ENCODE peak calls at places on chromosomes 11 and 22, in four cellular contexts. J, F, T and N are unnamed samples.

GRCh38 chr22:31093090-31093850 is 12.2 kb downstream of the SMTN start:
- DNase-seq in J (no peak), F (no peak), T (no peak), N (no peak)

GRCh38 chr22:27990879-27991278 is 71.8 kb upstream of the PITPNB start:
- DNase-seq in T (no peak), F (peak; percentile 83), J (peak; percentile 84), N (peak; percentile 55)

GRCh38 chr11:125114518-125114917 is 3.1 kb upstream of the TMEM218 start:
- DNase-seq in J (no peak), F (no peak), T (no peak), N (no peak)

GRCh38 chr11:123690490-123690889 is 36.1 kb upstream of the SCN3B start:
- DNase-seq in F (no peak), T (peak; percentile 61), J (no peak), N (no peak)

GRCh38 chr11:111976614-111977140 is 39.5 kb downstream of the DIXDC1 start:
- DNase-seq in F (peak; percentile 40), J (no peak), T (peak; percentile 24), N (no peak)

GRCh38 chr22:32571764-32572163 is 97.2 kb downstream of the FBXO7 start:
- DNase-seq in F (no peak), T (no peak), J (no peak), N (no peak)

GRCh38 chr11:64913171-64913727 is 3.8 kb downstream of the ATG2A start:
- DNase-seq in F (no peak), J (no peak), T (no peak), N (no peak)

GRCh38 chr11:44592125-44592643 is 26.7 kb downstream of the CD82 start:
- DNase-seq in T (no peak), F (peak; percentile 85), J (no peak), N (no peak)

GRCh38 chr11:16252373-16252772 is 104.0 kb downstream of the SOX6 start:
- DNase-seq in F (no peak), T (no peak), J (peak; percentile 29), N (no peak)

DNA sequence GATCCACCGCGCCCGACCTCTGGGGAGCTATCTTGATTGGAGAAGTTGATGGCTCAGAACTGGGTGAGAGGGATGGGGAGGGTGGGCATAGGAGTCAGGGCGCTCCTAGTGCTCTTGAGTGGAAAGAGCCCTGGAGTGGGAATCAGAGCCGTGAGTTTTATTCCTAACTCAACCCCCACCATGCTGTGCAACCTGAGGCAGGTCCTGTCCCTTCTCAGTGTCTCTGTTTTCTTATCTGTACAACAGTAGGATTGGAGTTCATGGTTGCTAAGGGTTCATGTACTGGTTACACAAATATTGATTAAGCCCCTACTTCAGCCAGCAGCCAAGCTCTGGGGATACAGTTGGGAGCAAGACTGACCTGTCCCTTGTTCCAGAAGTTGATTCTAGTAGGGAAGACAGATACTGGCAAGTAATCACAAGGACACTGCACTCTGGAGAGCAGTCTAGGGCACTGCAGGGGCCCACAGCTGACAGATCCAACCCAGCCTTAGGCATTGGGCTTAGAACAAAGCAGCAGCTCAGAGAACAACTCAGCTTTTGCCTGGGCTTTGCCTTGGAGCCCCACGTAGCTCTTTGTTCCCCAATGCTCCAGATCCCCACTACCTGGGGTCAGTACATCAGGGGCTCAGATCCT is 12.4 kb upstream of the DAGLA start:
- DNase-seq in F (no peak), T (no peak), J (peak; percentile 42), N (no peak)
- TF ChIP-seq CTCF in F (no peak), T (no peak), J (no peak), N (no peak)

DNA sequence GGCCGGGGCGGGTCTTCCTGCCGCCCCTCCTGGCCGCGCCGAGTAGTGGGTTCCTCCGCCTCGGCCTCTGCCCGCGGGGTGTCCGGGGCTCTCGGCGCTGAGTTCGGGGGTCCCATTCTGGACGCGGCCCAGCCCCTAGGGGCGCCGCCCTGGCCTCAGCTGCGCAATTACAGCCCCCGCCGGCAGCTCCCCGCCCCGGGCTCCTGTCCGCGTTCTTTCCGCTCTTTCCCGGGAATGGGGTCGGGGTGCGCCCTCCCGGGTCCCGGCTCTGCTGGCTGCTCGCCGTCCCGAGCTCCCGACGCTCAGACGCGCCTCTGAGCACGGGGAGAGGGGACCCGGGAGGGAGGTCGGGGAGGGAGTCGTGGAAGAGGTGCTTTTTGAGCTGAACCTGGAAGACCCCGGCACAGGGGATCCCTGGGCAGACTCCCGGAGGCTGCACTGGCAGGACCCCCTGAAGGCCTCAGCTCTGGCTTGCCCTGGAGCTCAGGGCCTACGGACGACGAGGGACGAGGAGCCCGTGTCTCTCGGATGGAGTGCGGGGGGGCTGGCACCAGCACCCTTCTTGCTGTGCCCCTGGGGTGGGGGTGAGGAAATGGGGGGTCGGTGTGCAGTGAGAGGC is 543 bp downstream of the TSPAN4 start:
- DNase-seq in F (no peak), J (no peak), T (no peak), N (no peak)
- TF ChIP-seq CTCF in F (no peak), J (peak; percentile 28), T (no peak), N (no peak)

DNA sequence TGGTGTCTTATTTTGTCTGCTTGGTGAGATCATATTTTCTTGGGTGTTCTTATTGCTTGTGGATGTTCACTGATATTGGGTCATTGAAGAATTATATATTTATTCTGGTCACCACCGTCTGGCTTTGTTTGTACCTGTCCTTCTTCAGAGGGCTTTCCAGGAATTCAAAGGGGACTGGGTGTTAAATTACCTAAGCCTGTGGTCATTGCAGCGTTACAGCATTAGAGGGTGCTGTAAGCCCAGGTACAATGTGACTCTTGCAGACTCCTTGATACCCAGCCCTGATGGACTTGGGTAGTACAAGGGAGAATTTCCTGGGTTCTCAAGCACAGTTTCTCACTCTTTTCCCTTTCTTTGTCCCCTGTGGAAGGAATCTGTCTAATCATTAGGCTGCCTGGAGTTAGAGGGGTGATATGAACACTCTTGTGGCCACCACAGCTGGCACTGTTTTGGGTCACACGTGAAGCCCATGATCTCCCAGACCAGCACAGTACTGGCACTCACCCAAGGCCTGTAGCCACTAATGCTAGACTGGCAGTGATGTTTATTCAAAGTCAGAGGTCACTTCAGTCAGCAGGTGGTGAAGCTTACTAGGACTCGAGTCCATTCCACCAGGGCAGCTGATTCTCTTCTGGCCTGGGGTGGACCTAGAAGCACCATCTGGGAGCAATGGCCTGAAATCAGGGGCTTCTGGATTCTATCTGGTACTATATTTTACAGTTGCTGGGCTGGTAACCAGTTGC is 56.1 kb upstream of the NARS2 start:
- DNase-seq in J (no peak), T (no peak), F (no peak), N (no peak)
- TF ChIP-seq CTCF in J (peak; percentile 13), T (no peak), F (no peak), N (no peak)

DNA sequence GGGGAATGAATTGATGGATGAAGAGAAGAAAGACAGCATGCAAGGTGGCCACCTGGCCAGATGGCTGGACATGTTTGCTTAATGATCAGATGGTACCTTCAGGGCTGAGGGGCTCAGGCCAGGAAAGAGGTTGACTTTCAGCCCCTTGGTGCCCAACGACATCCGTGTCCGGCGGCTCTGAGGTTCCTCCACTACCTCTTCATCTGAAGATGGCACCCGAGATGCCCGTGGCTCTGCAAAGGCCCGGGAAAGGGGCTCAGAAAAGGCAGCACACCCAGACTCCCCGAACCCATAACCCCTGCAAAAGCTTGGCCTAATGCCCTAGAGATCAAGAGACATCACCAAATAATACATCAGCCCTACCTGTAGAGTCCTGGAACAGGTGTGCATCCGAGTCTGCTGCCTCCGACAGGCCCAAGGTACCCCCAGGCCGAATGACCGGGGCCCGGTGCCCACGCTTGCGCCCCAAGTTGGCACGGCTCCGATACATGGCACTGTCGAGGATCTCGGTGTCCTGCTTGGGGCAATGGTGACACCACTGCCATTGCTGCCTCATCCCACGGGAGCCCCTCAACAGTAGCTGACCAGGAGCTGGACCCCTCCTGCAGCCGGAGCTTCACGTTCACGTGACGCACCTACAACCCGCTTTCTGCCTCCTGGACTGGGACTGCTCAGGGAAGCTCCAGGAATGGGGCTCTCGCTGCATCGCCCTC is 22.9 kb downstream of the TNKS1BP1 start:
- DNase-seq in F (no peak), T (no peak), J (no peak), N (no peak)
- TF ChIP-seq CTCF in F (no peak), T (no peak), J (no peak), N (no peak)

DNA sequence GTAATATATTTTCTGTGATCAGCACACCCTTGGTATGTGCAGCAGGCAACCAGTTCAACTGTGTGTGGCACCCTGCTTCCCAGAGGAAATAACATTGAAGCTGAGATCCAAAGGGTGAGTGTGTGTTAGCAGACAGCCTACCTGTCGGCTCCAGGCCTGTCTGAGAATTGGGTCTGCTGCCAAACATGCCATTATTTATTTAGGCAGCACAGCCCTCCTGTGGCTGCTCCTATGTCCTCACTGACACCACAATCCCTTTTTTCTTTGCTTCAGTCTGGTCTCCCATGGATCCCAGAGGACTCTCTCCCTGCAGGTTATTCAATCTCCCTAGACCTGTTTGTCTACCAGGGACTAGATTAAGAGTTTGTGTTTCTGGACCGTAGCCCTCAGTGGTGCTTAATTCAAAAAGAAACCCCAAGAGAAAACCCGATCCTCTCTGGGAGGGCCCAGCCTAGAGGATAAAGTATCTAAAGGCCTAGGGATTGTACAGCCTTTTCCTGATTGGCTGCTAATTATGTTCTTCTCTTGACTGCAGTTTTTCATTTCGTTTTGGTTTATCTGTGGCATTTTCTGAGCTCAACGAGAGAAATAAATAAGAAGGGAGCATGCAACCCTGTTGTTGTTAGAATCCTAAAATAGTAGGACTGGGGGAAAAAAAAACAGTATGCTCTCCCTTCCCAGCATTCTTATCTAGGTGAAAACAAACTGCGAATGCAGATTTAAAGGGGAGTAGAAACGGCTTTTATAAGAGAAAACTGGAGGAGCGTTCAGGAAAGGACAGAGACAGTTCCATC is 24.1 kb downstream of the KCNE3 start:
- DNase-seq in T (peak; percentile 45), J (peak; percentile 45), F (no peak), N (no peak)
- TF ChIP-seq CTCF in T (no peak), J (no peak), F (peak; percentile 13), N (no peak)

GRCh38 chr11:78870655-78871054 is 296.0 kb upstream of the NARS2 start:
- DNase-seq in F (no peak), J (no peak), T (no peak), N (no peak)

GRCh38 chr11:78869293-78869692 is 294.6 kb upstream of the NARS2 start:
- DNase-seq in J (no peak), T (no peak), F (no peak), N (no peak)

DNA sequence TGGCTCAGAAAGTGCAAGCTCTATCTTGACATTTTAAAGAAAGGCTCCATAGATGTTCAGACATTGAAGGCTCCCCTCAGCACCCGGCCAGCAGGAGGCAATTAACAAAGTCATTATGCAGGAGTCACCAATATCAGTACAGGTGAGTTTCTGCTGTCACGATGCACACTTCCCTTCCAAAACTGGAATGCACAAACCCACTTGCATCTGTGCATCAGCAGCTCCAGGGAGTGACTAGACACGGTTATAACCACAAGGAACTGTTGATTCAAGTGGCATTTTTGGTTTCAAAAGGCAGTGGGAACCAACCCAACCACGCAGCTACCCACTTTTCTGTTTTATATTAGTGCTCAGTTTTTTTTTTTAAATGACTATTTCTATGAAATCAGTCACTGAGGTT is 293.9 kb upstream of the NARS2 start:
- DNase-seq in T (no peak), F (no peak), J (no peak), N (no peak)
- TF ChIP-seq CTCF in T (no peak), F (no peak), J (no peak), N (no peak)

DNA sequence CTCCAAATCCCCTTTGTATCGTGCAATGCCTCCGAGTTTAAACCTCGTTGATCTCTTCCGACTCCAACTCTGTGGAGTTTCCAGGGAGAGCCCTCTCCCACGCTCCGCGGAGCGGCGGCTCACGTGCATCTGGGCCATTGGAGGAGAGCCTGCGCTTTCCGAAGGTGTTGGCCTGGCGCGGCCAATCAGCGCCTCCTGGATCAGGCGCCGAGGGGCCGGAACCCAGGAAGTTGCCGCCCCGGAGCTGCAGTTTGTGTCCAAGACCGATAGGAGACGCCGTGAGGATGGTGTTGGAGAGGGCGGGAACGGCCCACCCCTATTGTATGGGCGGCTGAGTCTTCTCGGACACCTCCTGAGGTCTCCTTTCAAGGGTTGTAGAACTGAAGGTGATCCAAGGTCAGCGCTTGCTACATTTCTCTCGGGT is 1.6 kb downstream of the ADAMTS15 start:
- DNase-seq in T (peak; percentile 86), F (peak; percentile 90), J (peak; percentile 90), N (no peak)
- TF ChIP-seq CTCF in T (peak; percentile 69), F (peak; percentile 79), J (peak; percentile 66), N (no peak)

GRCh38 chr11:60756307-60757032 is at the start of gene MS4A15:
- DNase-seq in T (peak; percentile 8), J (peak; percentile 55), F (no peak), N (peak; percentile 54)
- TF ChIP-seq CTCF in T (peak; percentile 2), J (peak; percentile 57), F (no peak), N (peak; percentile 34)